ENCODE peak calls at places on chromosomes 6 and 20, in ten cellular contexts. H is myocyte, I is NCI-H1105 treated with DMSO at 0.1 percent for 48 hours, T is NCI-H345, U is Calu3, Z is fibroblast of pulmonary artery, L is NCI-H748 treated with DMSO at 0.1 percent for 48 hours, O is fibroblast of lung, N is GM12892, D is thoracic aorta. F is an unnamed sample.

GRCh38 chr6:170021579-170021978 is 269.3 kb downstream of the DLL1 start:
- DNase-seq in H (no peak), I (no peak), T (no peak), U (no peak), Z (no peak), L (no peak), O (no peak), N (no peak), D (no peak), F (no peak)

GRCh38 chr6:33815854-33816253 is 12.1 kb upstream of the MLN start:
- DNase-seq in H (no peak), I (peak), T (peak), U (peak), Z (peak), L (no peak), O (no peak), N (no peak), D (no peak), F (peak)

GRCh38 chr6:35691027-35691824 is 2.5 kb upstream of the FKBP5 start:
- DNase-seq in H (peak), I (no peak), T (no peak), U (no peak), Z (peak), L (no peak), O (peak), N (no peak), D (peak), F (no peak)

GRCh38 chr6:136318676-136319075 is 29.0 kb upstream of the BCLAF1 start:
- DNase-seq in H (no peak), I (no peak), T (no peak), U (no peak), Z (no peak), L (no peak), O (no peak), N (no peak), D (no peak), F (no peak)

GRCh38 chr6:108200631-108201030 is 34.8 kb downstream of the NR2E1 start:
- DNase-seq in H (peak), I (no peak), T (no peak), U (peak), Z (peak), L (no peak), O (peak), N (no peak), D (no peak), F (no peak)

GRCh38 chr6:43933111-43933885 is 163.3 kb downstream of the VEGFA start:
- DNase-seq in H (no peak), I (no peak), T (no peak), U (no peak), Z (no peak), L (no peak), O (peak), N (no peak), D (no peak), F (no peak)

GRCh38 chr20:45970646-45971424 is 1.2 kb downstream of the ZNF335 start:
- DNase-seq in H (peak), I (no peak), T (no peak), U (peak), Z (peak), L (no peak), O (no peak), N (no peak), D (no peak), F (no peak)

GRCh38 chr6:75493400-75494064 is at the start of gene FILIP1:
- DNase-seq in H (peak), I (peak), T (no peak), U (no peak), Z (peak), L (no peak), O (peak), N (no peak), D (peak), F (no peak)

GRCh38 chr6:2677080-2677593 is 73.6 kb downstream of the MYLK4 start:
- DNase-seq in H (no peak), I (no peak), T (no peak), U (no peak), Z (no peak), L (no peak), O (no peak), N (no peak), D (no peak), F (no peak)

GRCh38 chr6:35218021-35218420 is 4.3 kb downstream of the SCUBE3 start:
- DNase-seq in H (no peak), I (no peak), T (no peak), U (no peak), Z (peak), L (no peak), O (peak), N (no peak), D (no peak), F (no peak)

GRCh38 chr6:45608252-45608911 is 230.6 kb upstream of the SUPT3H start:
- DNase-seq in H (peak), I (no peak), T (no peak), U (peak), Z (peak), L (no peak), O (no peak), N (no peak), D (no peak), F (no peak)

GRCh38 chr6:32947552-32948465 is 5.1 kb downstream of the HLA-DMA start:
- DNase-seq in H (peak), I (peak), T (peak), U (peak), Z (peak), L (no peak), O (peak), N (no peak), D (no peak), F (peak)

GRCh38 chr6:45572833-45573232 is 195.1 kb upstream of the SUPT3H start:
- DNase-seq in H (no peak), I (no peak), T (no peak), U (no peak), Z (no peak), L (no peak), O (no peak), N (no peak), D (no peak), F (no peak)

GRCh38 chr20:23078351-23078993 is 7.7 kb downstream of the CD93 start:
- DNase-seq in H (peak), I (peak), T (no peak), U (no peak), Z (peak), L (no peak), O (peak), N (no peak), D (no peak), F (no peak)

GRCh38 chr20:64032706-64033624 is 3.0 kb upstream of the C20orf204 start:
- DNase-seq in H (no peak), I (no peak), T (no peak), U (no peak), Z (no peak), L (no peak), O (no peak), N (no peak), D (no peak), F (no peak)

GRCh38 chr6:146785001-146785585 is 186.3 kb downstream of the ADGB start:
- DNase-seq in H (peak), I (peak), T (peak), U (peak), Z (peak), L (peak), O (peak), N (no peak), D (no peak), F (peak)

GRCh38 chr20:32356935-32357868 is 929 bp upstream of the ASXL1 start:
- DNase-seq in H (no peak), I (peak), T (peak), U (peak), Z (peak), L (peak), O (no peak), N (no peak), D (no peak), F (no peak)

GRCh38 chr20:50678213-50678898 is 13.0 kb downstream of the RIPOR3 start:
- DNase-seq in H (no peak), I (no peak), T (no peak), U (peak), Z (peak), L (no peak), O (no peak), N (no peak), D (no peak), F (no peak)

GRCh38 chr6:101402618-101403002 is 9.1 kb downstream of the GRIK2 start:
- DNase-seq in H (peak), I (no peak), T (no peak), U (no peak), Z (no peak), L (no peak), O (no peak), N (no peak), D (no peak), F (peak)

GRCh38 chr6:22364314-22364713 is 67.5 kb upstream of the PRL start:
- DNase-seq in H (no peak), I (no peak), T (peak), U (no peak), Z (no peak), L (no peak), O (no peak), N (no peak), D (no peak), F (no peak)

GRCh38 chr6:21384211-21384610 is 209.3 kb upstream of the SOX4 start:
- DNase-seq in H (peak), I (no peak), T (no peak), U (no peak), Z (no peak), L (no peak), O (no peak), N (no peak), D (no peak), F (no peak)

GRCh38 chr6:7725849-7726415 is at the start of gene BMP6:
- DNase-seq in H (peak), I (peak), T (peak), U (peak), Z (peak), L (peak), O (peak), N (peak), D (peak), F (peak)

F was measured in NCI-H2227 treated with DMSO at 0.1 percent for 48 hours.